ENCODE peak calls at places on chromosomes 1 and 21, in four cellular contexts. F is HEK293T, K is K562, Q is GM12878. O is an unnamed sample.

GRCh38 chr1:100510441-100510840 is 27.5 kb upstream of the GPR88 start:
- DNase-seq in F (no peak), Q (no peak), K (no peak), O (no peak)

GRCh38 chr21:31108969-31109368 is 70.7 kb upstream of the KRTAP19-8 start:
- DNase-seq in F (no peak), Q (no peak), K (no peak), O (no peak)

GRCh38 chr1:17059391-17060128 is 5.7 kb upstream of the SDHB start:
- DNase-seq in Q (peak), F (peak), K (peak), O (peak)

GRCh38 chr1:198167436-198167934 is 10.7 kb downstream of the NEK7 start:
- DNase-seq in Q (peak), F (no peak), K (peak), O (no peak)

GRCh38 chr1:1971017-1971416 is 32.6 kb downstream of the CFAP74 start:
- DNase-seq in K (no peak), Q (no peak), F (no peak), O (no peak)

GRCh38 chr1:174206148-174206826 is 47.0 kb downstream of the RABGAP1L start:
- DNase-seq in K (no peak), Q (no peak), F (no peak), O (no peak)

GRCh38 chr1:41044197-41044596 is 22.7 kb upstream of the SLFNL1 start:
- DNase-seq in Q (no peak), K (no peak), F (no peak), O (no peak)

GRCh38 chr1:109084563-109085517 is 5.7 kb upstream of the TMEM167B start:
- DNase-seq in F (no peak), K (peak), Q (no peak), O (peak)

GRCh38 chr1:210624722-210625121 is 296.0 kb downstream of the HHAT start:
- DNase-seq in Q (no peak), K (no peak), F (no peak), O (no peak)

GRCh38 chr21:42298657-42299056 is 16.6 kb downstream of the TFF3 start:
- DNase-seq in F (no peak), K (no peak), Q (no peak), O (no peak)
- TF ChIP-seq TARDBP in F (no peak), K (no peak), Q (no peak), O (no peak)

GRCh38 chr1:24536391-24536840 is 19.5 kb upstream of the NCMAP start:
- DNase-seq in F (no peak), Q (peak), K (no peak), O (peak)
- TF ChIP-seq TARDBP in F (no peak), Q (no peak), K (no peak), O (no peak)

GRCh38 chr1:192802406-192802805 is 6.4 kb upstream of the RGS2 start:
- DNase-seq in Q (no peak), K (no peak), F (no peak), O (no peak)
- TF ChIP-seq TARDBP in Q (no peak), K (no peak), F (no peak), O (no peak)

GRCh38 chr1:186404454-186405051 is 28.9 kb downstream of the ODR4 start:
- DNase-seq in Q (no peak), K (peak), F (peak), O (peak)
- TF ChIP-seq TARDBP in Q (no peak), K (no peak), F (no peak), O (no peak)

GRCh38 chr1:209506101-209506500 is 77.4 kb upstream of the CAMK1G start:
- DNase-seq in F (no peak), Q (no peak), K (no peak), O (no peak)

GRCh38 chr1:209500993-209501392 is 82.5 kb upstream of the CAMK1G start:
- DNase-seq in K (no peak), F (no peak), Q (no peak), O (no peak)

GRCh38 chr1:209504571-209504970 is 78.9 kb upstream of the CAMK1G start:
- DNase-seq in K (no peak), Q (no peak), F (no peak), O (no peak)

GRCh38 chr1:209510063-209510462 is 73.5 kb upstream of the CAMK1G start:
- DNase-seq in Q (no peak), F (no peak), K (no peak), O (no peak)

GRCh38 chr1:209505044-209505443 is 78.5 kb upstream of the CAMK1G start:
- DNase-seq in Q (no peak), K (no peak), F (no peak), O (no peak)
- TF ChIP-seq TARDBP in Q (no peak), K (no peak), F (no peak), O (no peak)

GRCh38 chr1:47393141-47393540 is 22.9 kb upstream of the FOXE3 start:
- DNase-seq in Q (no peak), F (no peak), K (no peak), O (no peak)

GRCh38 chr1:47389735-47390134 is 26.4 kb upstream of the FOXE3 start:
- DNase-seq in F (no peak), Q (no peak), K (no peak), O (peak)

GRCh38 chr1:47388548-47389238 is 27.4 kb upstream of the FOXE3 start:
- DNase-seq in F (peak), K (peak), Q (no peak), O (peak)

GRCh38 chr1:47387921-47388509 is 28.1 kb upstream of the FOXE3 start:
- DNase-seq in K (no peak), Q (no peak), F (no peak), O (no peak)

DNA sequence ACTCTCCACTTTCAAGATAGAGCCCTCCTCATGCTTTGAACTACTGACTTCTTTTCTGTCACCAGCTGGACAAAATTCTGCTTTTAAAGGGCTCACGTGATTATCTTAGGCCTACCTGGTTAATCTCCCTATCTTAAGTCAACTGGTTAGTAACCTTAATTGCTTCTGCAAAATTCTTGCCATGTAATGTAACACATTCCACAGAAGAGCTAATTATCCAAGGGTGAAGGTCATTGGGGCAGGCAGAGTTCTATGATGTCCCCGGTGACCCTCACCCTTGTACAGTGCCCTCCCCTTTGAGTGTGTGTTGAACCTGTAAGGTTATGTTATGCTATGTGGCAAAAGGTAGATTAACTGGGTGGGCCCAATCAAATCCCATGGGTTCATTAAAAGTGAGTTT is 25.2 kb upstream of the FOXE3 start:
- DNase-seq in K (no peak), F (no peak), Q (no peak), O (peak)
- TF ChIP-seq TARDBP in K (no peak), F (no peak), Q (no peak), O (no peak)

O was measured in HepG2.